ENCODE peak calls at places on chromosomes 6 and 20, in ten cellular contexts. One of them, this sample, is unnamed.

GRCh38 chr6:118668761-118669411 is 17.5 kb upstream of the CEP85L start:
- DNase-seq in SK-N-SH: no peak
- DNase-seq in WTC11: no peak
- DNase-seq in GM12878: no peak
- DNase-seq in HepG2: no peak
- DNase-seq in HCT116: no peak
- DNase-seq in NB4: no peak
- DNase-seq in A549: no peak
- DNase-seq in K562: no peak
- DNase-seq in H1: no peak
- DNase-seq in this sample: peak

GRCh38 chr6:16240618-16241320 is 2.4 kb downstream of the GMPR start:
- DNase-seq in SK-N-SH: no peak
- DNase-seq in GM12878: no peak
- DNase-seq in A549: no peak
- DNase-seq in HepG2: no peak
- DNase-seq in WTC11: no peak
- DNase-seq in K562: no peak
- DNase-seq in HCT116: no peak
- DNase-seq in NB4: no peak
- DNase-seq in H1: no peak
- DNase-seq in this sample: no peak

GRCh38 chr6:2235782-2236495 is 9.5 kb downstream of the GMDS start:
- DNase-seq in GM12878: no peak
- DNase-seq in NB4: no peak
- DNase-seq in H1: no peak
- DNase-seq in HCT116: no peak
- DNase-seq in SK-N-SH: peak
- DNase-seq in HepG2: no peak
- DNase-seq in K562: no peak
- DNase-seq in WTC11: no peak
- DNase-seq in A549: no peak
- DNase-seq in this sample: no peak

GRCh38 chr6:144286503-144287393 is 1.6 kb downstream of the UTRN start:
- DNase-seq in HepG2: peak
- DNase-seq in A549: peak
- DNase-seq in K562: no peak
- DNase-seq in HCT116: no peak
- DNase-seq in H1: peak
- DNase-seq in SK-N-SH: peak
- DNase-seq in GM12878: no peak
- DNase-seq in WTC11: peak
- DNase-seq in NB4: peak
- DNase-seq in this sample: peak

GRCh38 chr6:110378552-110378951 is 20.4 kb upstream of the METTL24 start:
- DNase-seq in NB4: no peak
- DNase-seq in HCT116: no peak
- DNase-seq in K562: no peak
- DNase-seq in GM12878: no peak
- DNase-seq in WTC11: peak
- DNase-seq in SK-N-SH: no peak
- DNase-seq in H1: peak
- DNase-seq in A549: no peak
- DNase-seq in HepG2: peak
- DNase-seq in this sample: no peak

GRCh38 chr6:131976545-131977061 is 25.4 kb upstream of the CCN2 start:
- DNase-seq in H1: no peak
- DNase-seq in GM12878: no peak
- DNase-seq in HepG2: peak
- DNase-seq in HCT116: no peak
- DNase-seq in SK-N-SH: no peak
- DNase-seq in A549: no peak
- DNase-seq in NB4: no peak
- DNase-seq in K562: no peak
- DNase-seq in WTC11: no peak
- DNase-seq in this sample: peak

GRCh38 chr6:13191461-13191860 is 136.9 kb downstream of the TBC1D7 start:
- DNase-seq in HepG2: no peak
- DNase-seq in H1: no peak
- DNase-seq in SK-N-SH: no peak
- DNase-seq in HCT116: no peak
- DNase-seq in A549: no peak
- DNase-seq in NB4: no peak
- DNase-seq in WTC11: no peak
- DNase-seq in GM12878: no peak
- DNase-seq in K562: no peak
- DNase-seq in this sample: no peak

GRCh38 chr6:42714098-42714761 is 8.2 kb downstream of the PRPH2 start:
- DNase-seq in A549: no peak
- DNase-seq in GM12878: no peak
- DNase-seq in HepG2: no peak
- DNase-seq in WTC11: no peak
- DNase-seq in HCT116: no peak
- DNase-seq in SK-N-SH: no peak
- DNase-seq in K562: no peak
- DNase-seq in H1: no peak
- DNase-seq in NB4: no peak
- DNase-seq in this sample: peak

GRCh38 chr20:34709044-34709835 is 5.1 kb downstream of the TP53INP2 start:
- DNase-seq in GM12878: peak
- DNase-seq in A549: peak
- DNase-seq in WTC11: peak
- DNase-seq in NB4: peak
- DNase-seq in SK-N-SH: peak
- DNase-seq in HepG2: no peak
- DNase-seq in K562: peak
- DNase-seq in HCT116: peak
- DNase-seq in H1: peak
- DNase-seq in this sample: peak

GRCh38 chr20:10747019-10747418 is 73.2 kb upstream of the JAG1 start:
- DNase-seq in K562: no peak
- DNase-seq in A549: no peak
- DNase-seq in HepG2: no peak
- DNase-seq in GM12878: no peak
- DNase-seq in H1: no peak
- DNase-seq in HCT116: no peak
- DNase-seq in NB4: no peak
- DNase-seq in WTC11: no peak
- DNase-seq in SK-N-SH: no peak
- DNase-seq in this sample: no peak

GRCh38 chr6:147122823-147123222 is 81.4 kb upstream of the STXBP5 start:
- DNase-seq in K562: no peak
- DNase-seq in SK-N-SH: no peak
- DNase-seq in H1: no peak
- DNase-seq in WTC11: no peak
- DNase-seq in GM12878: no peak
- DNase-seq in NB4: no peak
- DNase-seq in HepG2: no peak
- DNase-seq in HCT116: no peak
- DNase-seq in A549: no peak
- DNase-seq in this sample: no peak

GRCh38 chr6:52310932-52311331 is 26.4 kb upstream of the MCM3 start:
- DNase-seq in SK-N-SH: no peak
- DNase-seq in A549: no peak
- DNase-seq in GM12878: no peak
- DNase-seq in HepG2: no peak
- DNase-seq in K562: no peak
- DNase-seq in WTC11: no peak
- DNase-seq in HCT116: no peak
- DNase-seq in H1: no peak
- DNase-seq in NB4: peak
- DNase-seq in this sample: no peak

GRCh38 chr20:39117486-39117885 is 155.3 kb downstream of the DHX35 start:
- DNase-seq in H1: no peak
- DNase-seq in WTC11: no peak
- DNase-seq in A549: peak
- DNase-seq in SK-N-SH: no peak
- DNase-seq in HCT116: peak
- DNase-seq in HepG2: peak
- DNase-seq in GM12878: no peak
- DNase-seq in K562: no peak
- DNase-seq in NB4: peak
- DNase-seq in this sample: peak
- TF ChIP-seq MAX in H1: no peak
- TF ChIP-seq MAX in WTC11: no peak
- TF ChIP-seq MAX in A549: peak
- TF ChIP-seq MAX in SK-N-SH: no peak
- TF ChIP-seq MAX in HCT116: peak
- TF ChIP-seq MAX in HepG2: no peak
- TF ChIP-seq MAX in GM12878: no peak
- TF ChIP-seq MAX in K562: no peak
- TF ChIP-seq MAX in NB4: no peak
- TF ChIP-seq MAX in this sample: no peak

GRCh38 chr20:46195264-46196038 is 77.3 kb downstream of the CD40 start:
- DNase-seq in WTC11: no peak
- DNase-seq in HepG2: no peak
- DNase-seq in NB4: no peak
- DNase-seq in A549: no peak
- DNase-seq in H1: no peak
- DNase-seq in GM12878: no peak
- DNase-seq in SK-N-SH: no peak
- DNase-seq in HCT116: no peak
- DNase-seq in K562: no peak
- DNase-seq in this sample: no peak

GRCh38 chr20:46191611-46192010 is 73.5 kb downstream of the CD40 start:
- DNase-seq in GM12878: no peak
- DNase-seq in H1: no peak
- DNase-seq in SK-N-SH: no peak
- DNase-seq in NB4: no peak
- DNase-seq in HCT116: no peak
- DNase-seq in WTC11: no peak
- DNase-seq in A549: no peak
- DNase-seq in K562: no peak
- DNase-seq in HepG2: no peak
- DNase-seq in this sample: no peak

GRCh38 chr20:46190796-46191540 is 72.9 kb downstream of the CD40 start:
- DNase-seq in SK-N-SH: no peak
- DNase-seq in NB4: no peak
- DNase-seq in GM12878: no peak
- DNase-seq in HepG2: no peak
- DNase-seq in H1: no peak
- DNase-seq in K562: no peak
- DNase-seq in HCT116: no peak
- DNase-seq in A549: no peak
- DNase-seq in WTC11: no peak
- DNase-seq in this sample: no peak

GRCh38 chr20:46194409-46194808 is 76.3 kb downstream of the CD40 start:
- DNase-seq in A549: no peak
- DNase-seq in HCT116: no peak
- DNase-seq in NB4: no peak
- DNase-seq in K562: no peak
- DNase-seq in SK-N-SH: no peak
- DNase-seq in GM12878: no peak
- DNase-seq in WTC11: no peak
- DNase-seq in H1: no peak
- DNase-seq in HepG2: no peak
- DNase-seq in this sample: no peak

DNA sequence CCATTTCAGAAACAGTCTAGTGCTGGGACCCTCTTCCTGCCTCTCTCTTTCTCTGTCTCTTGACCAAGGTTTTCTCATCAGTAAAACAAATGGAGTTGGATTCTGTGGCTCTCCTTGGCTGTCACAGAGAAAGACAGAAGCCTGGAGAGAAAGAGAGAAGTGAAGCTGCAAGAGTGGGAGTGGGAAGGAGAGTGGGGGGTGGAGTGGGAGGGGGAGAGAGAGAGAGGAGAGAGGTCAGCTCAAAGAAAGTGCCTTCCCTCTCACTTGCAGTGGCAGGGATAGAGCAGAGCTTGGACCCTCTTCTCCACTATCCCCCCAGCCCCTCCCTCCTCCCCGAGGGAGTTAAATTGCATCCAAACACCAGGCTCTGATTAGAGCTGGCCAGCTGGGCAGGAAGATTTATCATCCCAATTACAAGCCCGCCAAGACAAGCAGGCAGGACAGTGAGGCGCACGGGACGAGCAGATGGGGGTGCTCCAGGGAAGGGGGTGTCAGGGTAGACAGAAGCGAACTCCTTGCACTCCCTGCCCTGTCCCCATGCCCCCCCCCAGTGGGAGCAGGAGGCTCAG is 74.3 kb downstream of the CD40 start:
- DNase-seq in A549: no peak
- DNase-seq in SK-N-SH: peak
- DNase-seq in HepG2: no peak
- DNase-seq in GM12878: no peak
- DNase-seq in WTC11: no peak
- DNase-seq in NB4: no peak
- DNase-seq in K562: no peak
- DNase-seq in H1: no peak
- DNase-seq in HCT116: no peak
- DNase-seq in this sample: no peak
- TF ChIP-seq MAX in A549: no peak
- TF ChIP-seq MAX in SK-N-SH: no peak
- TF ChIP-seq MAX in HepG2: no peak
- TF ChIP-seq MAX in GM12878: no peak
- TF ChIP-seq MAX in WTC11: no peak
- TF ChIP-seq MAX in NB4: no peak
- TF ChIP-seq MAX in K562: no peak
- TF ChIP-seq MAX in H1: no peak
- TF ChIP-seq MAX in HCT116: no peak
- TF ChIP-seq MAX in this sample: no peak

DNA sequence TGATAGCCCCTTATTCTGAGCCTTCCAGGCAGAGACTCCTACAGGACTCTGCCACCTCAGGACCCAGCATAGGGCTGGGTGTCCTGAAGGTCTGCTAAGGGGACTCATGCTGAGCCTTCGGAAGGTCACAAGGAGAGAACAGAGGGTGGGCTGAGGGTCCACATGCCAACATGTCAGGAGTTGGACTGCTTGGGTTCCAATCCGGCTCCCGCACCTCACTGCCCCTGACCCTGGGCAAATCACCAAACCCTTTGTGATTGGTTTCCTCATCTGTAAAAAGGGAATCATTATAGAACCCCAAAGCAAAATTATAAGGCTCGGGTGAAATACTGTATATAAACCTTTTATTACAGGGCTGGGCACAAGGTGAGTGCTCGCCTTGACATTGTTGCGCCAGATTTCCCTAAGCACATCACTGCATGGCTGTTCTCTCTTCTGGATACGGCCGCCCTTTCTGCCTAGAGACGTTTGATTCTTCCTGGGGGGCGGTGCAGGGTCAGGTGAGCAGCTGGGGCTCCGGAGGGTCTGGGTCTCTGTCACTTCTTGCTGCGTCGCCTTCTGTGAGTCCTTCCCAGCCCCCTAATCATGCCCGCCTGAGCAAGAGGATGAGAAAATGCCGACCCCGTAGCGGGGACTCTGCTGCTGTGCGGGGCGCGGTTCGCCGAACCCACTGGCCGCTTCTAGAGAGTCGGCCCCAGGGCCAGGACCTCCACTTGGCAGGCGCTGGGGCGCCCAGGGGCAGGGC is 90.5 kb upstream of the EPB41L1 start:
- DNase-seq in HCT116: no peak
- DNase-seq in SK-N-SH: no peak
- DNase-seq in H1: no peak
- DNase-seq in WTC11: no peak
- DNase-seq in NB4: no peak
- DNase-seq in HepG2: no peak
- DNase-seq in GM12878: no peak
- DNase-seq in K562: no peak
- DNase-seq in A549: no peak
- DNase-seq in this sample: no peak
- TF ChIP-seq MAX in HCT116: no peak
- TF ChIP-seq MAX in SK-N-SH: peak
- TF ChIP-seq MAX in H1: peak
- TF ChIP-seq MAX in WTC11: peak
- TF ChIP-seq MAX in NB4: no peak
- TF ChIP-seq MAX in HepG2: no peak
- TF ChIP-seq MAX in GM12878: no peak
- TF ChIP-seq MAX in K562: no peak
- TF ChIP-seq MAX in A549: no peak
- TF ChIP-seq MAX in this sample: no peak

GRCh38 chr20:62678553-62678952 is 30.1 kb upstream of the NTSR1 start:
- DNase-seq in K562: no peak
- DNase-seq in HepG2: no peak
- DNase-seq in NB4: peak
- DNase-seq in WTC11: no peak
- DNase-seq in A549: no peak
- DNase-seq in HCT116: no peak
- DNase-seq in H1: no peak
- DNase-seq in GM12878: no peak
- DNase-seq in SK-N-SH: no peak
- DNase-seq in this sample: no peak
- TF ChIP-seq MAX in K562: no peak
- TF ChIP-seq MAX in HepG2: no peak
- TF ChIP-seq MAX in NB4: no peak
- TF ChIP-seq MAX in WTC11: no peak
- TF ChIP-seq MAX in A549: no peak
- TF ChIP-seq MAX in HCT116: no peak
- TF ChIP-seq MAX in H1: no peak
- TF ChIP-seq MAX in GM12878: no peak
- TF ChIP-seq MAX in SK-N-SH: no peak
- TF ChIP-seq MAX in this sample: no peak